ENCODE peak calls at places on chromosomes 11 and 22, in ten cellular contexts. W is kidney glomerular epithelial cell; V is hepatic stellate cell; O is NCI-H2029; N is skeletal muscle cell; E is activated CD4-positive, alpha-beta T cell treated with anti-CD3 and anti-CD28 coated beads, Interleukin-2, amount 50 U/mL, for 48 hours; U is GM04503; A is stimulated activated effector memory CD8-positive, alpha-beta T cell treated with anti-CD3 and anti-CD28 coated beads, Interleukin-12 subunit alpha, Interleukin-12 subunit beta, amount 100 ng/mL, for 72 hours; C is mucosa of descending colon; T is HCEC 1CT. K is an unnamed sample.

GRCh38 chr11:75986966-75987365 is 172.0 kb downstream of the UVRAG start:
- DNase-seq in W (no peak), V (no peak), O (no peak), N (no peak), E (no peak), U (no peak), A (no peak), C (no peak), T (peak; percentile 14), K (no peak)

GRCh38 chr11:70527429-70528045 is 129.2 kb downstream of the CTTN start:
- DNase-seq in W (no peak), V (no peak), O (no peak), N (no peak), E (no peak), U (no peak), A (no peak), C (peak; percentile 8), T (no peak), K (no peak)

GRCh38 chr11:100890779-100891178 is 203.7 kb downstream of the ARHGAP42 start:
- DNase-seq in W (peak; percentile 81), V (peak; percentile 40), O (no peak), N (peak; percentile 98), E (no peak), U (peak; percentile 89), A (no peak), C (no peak), T (peak; percentile 93), K (no peak)

GRCh38 chr11:119195680-119196079 is 10.4 kb downstream of the NHERF4 start:
- DNase-seq in W (peak; percentile 2), V (peak; percentile 91), O (peak; percentile 66), N (no peak), E (peak; percentile 14), U (no peak), A (no peak), C (peak; percentile 79), T (peak; percentile 57), K (no peak)

GRCh38 chr11:64334764-64335741 is 5.0 kb upstream of the CCDC88B start:
- DNase-seq in W (peak; percentile 99), V (peak; percentile 96), O (peak; percentile 62), N (peak; percentile 64), E (peak; percentile 62), U (peak; percentile 84), A (no peak), C (peak; percentile 61), T (peak; percentile 97), K (peak; percentile 73)

GRCh38 chr11:96052921-96053631 is 129.2 kb upstream of the MTMR2 start:
- DNase-seq in W (peak; percentile 50), V (no peak), O (no peak), N (no peak), E (no peak), U (no peak), A (no peak), C (no peak), T (peak; percentile 75), K (no peak)

GRCh38 chr11:8768625-8769333 is 86.2 kb downstream of the RPL27A start:
- DNase-seq in W (peak; percentile 30), V (peak; percentile 73), O (no peak), N (peak; percentile 32), E (no peak), U (peak; percentile 86), A (no peak), C (no peak), T (peak; percentile 90), K (no peak)

GRCh38 chr22:25025586-25025985 is 73.1 kb downstream of the KIAA1671 start:
- DNase-seq in W (no peak), V (no peak), O (no peak), N (no peak), E (no peak), U (no peak), A (no peak), C (no peak), T (no peak), K (no peak)

GRCh38 chr22:27801616-27802388 is at the start of gene MN1:
- DNase-seq in W (peak; percentile 42), V (peak; percentile 84), O (no peak), N (no peak), E (peak; percentile 50), U (no peak), A (peak; percentile 69), C (peak; percentile 53), T (peak; percentile 21), K (peak; percentile 79)

GRCh38 chr11:13152736-13153541 is 124.7 kb upstream of the BMAL1 start:
- DNase-seq in W (no peak), V (peak; percentile 11), O (peak; percentile 12), N (no peak), E (no peak), U (no peak), A (no peak), C (no peak), T (peak; percentile 33), K (no peak)

GRCh38 chr22:40193429-40194421 is 16.0 kb downstream of the TNRC6B start:
- DNase-seq in W (no peak), V (no peak), O (no peak), N (no peak), E (no peak), U (no peak), A (no peak), C (no peak), T (peak; percentile 41), K (no peak)

GRCh38 chr11:112881461-112881860 is 79.8 kb upstream of the NCAM1 start:
- DNase-seq in W (peak; percentile 73), V (no peak), O (peak; percentile 81), N (no peak), E (no peak), U (peak; percentile 25), A (no peak), C (peak; percentile 52), T (no peak), K (no peak)

GRCh38 chr11:102513869-102514268 is 16.7 kb downstream of the MMP7 start:
- DNase-seq in W (no peak), V (no peak), O (no peak), N (peak; percentile 41), E (no peak), U (no peak), A (no peak), C (no peak), T (peak; percentile 21), K (no peak)

GRCh38 chr22:19717181-19717580 is 2.9 kb downstream of the SEPTIN5 start:
- DNase-seq in W (no peak), V (peak; percentile 23), O (no peak), N (no peak), E (no peak), U (no peak), A (no peak), C (no peak), T (no peak), K (no peak)

GRCh38 chr11:45083544-45084087 is 62.8 kb upstream of the PRDM11 start:
- DNase-seq in W (no peak), V (no peak), O (no peak), N (no peak), E (no peak), U (no peak), A (no peak), C (no peak), T (no peak), K (no peak)

K was measured in type B pancreatic cell.